ENCODE peak calls at places on chromosomes 3 and 15, in seven cellular contexts. C is midbrain; E is nephron progenitor cell; Q is progenitor cell of endocrine pancreas; H is CD8-positive, alpha-beta memory T cell; N is glutamatergic neuron; P is brain microvascular endothelial cell. O is an unnamed sample.

GRCh38 chr3:152434142-152434541 is 165.4 kb downstream of the MBNL1 start:
- DNase-seq in C (no peak), E (no peak), Q (no peak), H (no peak), N (no peak), P (no peak), O (no peak)

GRCh38 chr3:70606018-70606417 is 293.6 kb upstream of the MDFIC2 start:
- DNase-seq in C (no peak), E (no peak), Q (no peak), H (no peak), N (no peak), P (no peak), O (no peak)

GRCh38 chr15:62502451-62502850 is 337.4 kb upstream of the C2CD4B start:
- DNase-seq in C (no peak), E (no peak), Q (no peak), H (no peak), N (no peak), P (no peak), O (no peak)

GRCh38 chr15:63181658-63182057 is 7.7 kb upstream of the RAB8B start:
- DNase-seq in C (no peak), E (no peak), Q (no peak), H (no peak), N (no peak), P (no peak), O (no peak)

GRCh38 chr3:131277836-131278497 is 103.6 kb upstream of the NUDT16 start:
- DNase-seq in C (no peak), E (no peak), Q (no peak), H (no peak), N (no peak), P (peak), O (no peak)

GRCh38 chr3:71398157-71398836 is 185.2 kb downstream of the FOXP1 start:
- DNase-seq in C (no peak), E (no peak), Q (no peak), H (no peak), N (no peak), P (no peak), O (no peak)

GRCh38 chr3:65927576-65927975 is 111.1 kb downstream of the MAGI1 start:
- DNase-seq in C (no peak), E (no peak), Q (no peak), H (no peak), N (no peak), P (no peak), O (peak)

GRCh38 chr15:59484399-59484798 is 46.4 kb downstream of the FAM81A start:
- DNase-seq in C (no peak), E (no peak), Q (no peak), H (no peak), N (no peak), P (no peak), O (no peak)

GRCh38 chr3:99846472-99846871 is 28.8 kb downstream of the CMSS1 start:
- DNase-seq in C (no peak), E (no peak), Q (no peak), H (no peak), N (no peak), P (peak), O (no peak)

GRCh38 chr3:72114773-72115172 is 329.8 kb upstream of the PROK2 start:
- DNase-seq in C (no peak), E (no peak), Q (no peak), H (no peak), N (no peak), P (no peak), O (no peak)

GRCh38 chr3:76552653-76553052 is 487.2 kb upstream of the ROBO2 start:
- DNase-seq in C (no peak), E (no peak), Q (no peak), H (no peak), N (no peak), P (no peak), O (no peak)

GRCh38 chr3:121943434-121943833 is 49.2 kb downstream of the SLC15A2 start:
- DNase-seq in C (no peak), E (no peak), Q (no peak), H (no peak), N (no peak), P (no peak), O (no peak)

GRCh38 chr15:28885630-28886430 is at the start of gene APBA2:
- DNase-seq in C (peak), E (peak), Q (peak), H (peak), N (peak), P (peak), O (no peak)

GRCh38 chr3:14524311-14524711 is 15.8 kb downstream of the GRIP2 start:
- DNase-seq in C (no peak), E (no peak), Q (no peak), H (no peak), N (peak), P (no peak), O (no peak)

GRCh38 chr15:66587020-66587419 is 21.2 kb upstream of the LCTL start:
- DNase-seq in C (no peak), E (no peak), Q (no peak), H (no peak), N (no peak), P (no peak), O (no peak)

GRCh38 chr3:46372492-46373359 is 2.0 kb downstream of the CCR5 start:
- DNase-seq in C (peak), E (no peak), Q (no peak), H (peak), N (no peak), P (peak), O (no peak)

GRCh38 chr15:37289109-37289765 is 188.9 kb upstream of the MEIS2 start:
- DNase-seq in C (no peak), E (peak), Q (no peak), H (no peak), N (no peak), P (peak), O (no peak)

GRCh38 chr3:127748754-127749327 is 73.5 kb downstream of the MGLL start:
- DNase-seq in C (no peak), E (no peak), Q (no peak), H (no peak), N (no peak), P (no peak), O (peak)

GRCh38 chr15:101725073-101725472 is 800 bp upstream of the TARS3 start:
- DNase-seq in C (no peak), E (no peak), Q (no peak), H (no peak), N (no peak), P (no peak), O (no peak)

O was measured in RCC 7860.